ENCODE peak calls at places on chromosomes 16 and 17, in nine cellular contexts. One of them, this sample, is unnamed.

GRCh38 chr17:68035131-68035522 is 408 bp upstream of the KPNA2 start:
- DNase-seq in fibroblast of pulmonary artery: no peak
- DNase-seq in OCI-LY7: peak
- DNase-seq in hippocampal formation: peak
- DNase-seq in activated naive CD8-positive, alpha-beta T cell treated with anti-CD3 and anti-CD28 coated beads for 36 hours: peak
- DNase-seq in stimulated activated CD8-positive, alpha-beta memory T cell treated with anti-CD3 and anti-CD28 coated beads, Interleukin-7, amount 100 ng/mL, for 24 hours: peak
- DNase-seq in ELR: no peak
- DNase-seq in omental fat pad: peak
- DNase-seq in NCI-H510A treated with DMSO at 0.1 percent for 48 hours: peak
- DNase-seq in this sample: no peak

GRCh38 chr17:32192379-32192778 is 50.1 kb downstream of the RHOT1 start:
- DNase-seq in fibroblast of pulmonary artery: peak
- DNase-seq in OCI-LY7: no peak
- DNase-seq in hippocampal formation: no peak
- DNase-seq in activated naive CD8-positive, alpha-beta T cell treated with anti-CD3 and anti-CD28 coated beads for 36 hours: no peak
- DNase-seq in stimulated activated CD8-positive, alpha-beta memory T cell treated with anti-CD3 and anti-CD28 coated beads, Interleukin-7, amount 100 ng/mL, for 24 hours: no peak
- DNase-seq in ELR: peak
- DNase-seq in omental fat pad: no peak
- DNase-seq in NCI-H510A treated with DMSO at 0.1 percent for 48 hours: no peak
- DNase-seq in this sample: no peak

GRCh38 chr17:16938496-16939270 is 33.2 kb downstream of the TNFRSF13B start:
- DNase-seq in fibroblast of pulmonary artery: no peak
- DNase-seq in OCI-LY7: no peak
- DNase-seq in hippocampal formation: no peak
- DNase-seq in activated naive CD8-positive, alpha-beta T cell treated with anti-CD3 and anti-CD28 coated beads for 36 hours: no peak
- DNase-seq in stimulated activated CD8-positive, alpha-beta memory T cell treated with anti-CD3 and anti-CD28 coated beads, Interleukin-7, amount 100 ng/mL, for 24 hours: no peak
- DNase-seq in ELR: no peak
- DNase-seq in omental fat pad: no peak
- DNase-seq in NCI-H510A treated with DMSO at 0.1 percent for 48 hours: no peak
- DNase-seq in this sample: no peak

GRCh38 chr17:27755706-27756466 is 44.4 kb downstream of the NOS2 start:
- DNase-seq in fibroblast of pulmonary artery: no peak
- DNase-seq in OCI-LY7: no peak
- DNase-seq in hippocampal formation: no peak
- DNase-seq in activated naive CD8-positive, alpha-beta T cell treated with anti-CD3 and anti-CD28 coated beads for 36 hours: no peak
- DNase-seq in stimulated activated CD8-positive, alpha-beta memory T cell treated with anti-CD3 and anti-CD28 coated beads, Interleukin-7, amount 100 ng/mL, for 24 hours: no peak
- DNase-seq in ELR: no peak
- DNase-seq in omental fat pad: no peak
- DNase-seq in NCI-H510A treated with DMSO at 0.1 percent for 48 hours: no peak
- DNase-seq in this sample: no peak

GRCh38 chr16:4272114-4272954 is 489 bp downstream of the TFAP4 start:
- DNase-seq in fibroblast of pulmonary artery: no peak
- DNase-seq in OCI-LY7: peak
- DNase-seq in hippocampal formation: peak
- DNase-seq in activated naive CD8-positive, alpha-beta T cell treated with anti-CD3 and anti-CD28 coated beads for 36 hours: no peak
- DNase-seq in stimulated activated CD8-positive, alpha-beta memory T cell treated with anti-CD3 and anti-CD28 coated beads, Interleukin-7, amount 100 ng/mL, for 24 hours: no peak
- DNase-seq in ELR: peak
- DNase-seq in omental fat pad: no peak
- DNase-seq in NCI-H510A treated with DMSO at 0.1 percent for 48 hours: peak
- DNase-seq in this sample: peak

GRCh38 chr16:2385441-2385840 is 43.8 kb upstream of the CCNF start:
- DNase-seq in fibroblast of pulmonary artery: no peak
- DNase-seq in OCI-LY7: no peak
- DNase-seq in hippocampal formation: no peak
- DNase-seq in activated naive CD8-positive, alpha-beta T cell treated with anti-CD3 and anti-CD28 coated beads for 36 hours: no peak
- DNase-seq in stimulated activated CD8-positive, alpha-beta memory T cell treated with anti-CD3 and anti-CD28 coated beads, Interleukin-7, amount 100 ng/mL, for 24 hours: no peak
- DNase-seq in ELR: peak
- DNase-seq in omental fat pad: no peak
- DNase-seq in NCI-H510A treated with DMSO at 0.1 percent for 48 hours: peak
- DNase-seq in this sample: no peak

GRCh38 chr16:88376053-88376834 is 6.5 kb upstream of the ZNF469 start:
- DNase-seq in fibroblast of pulmonary artery: no peak
- DNase-seq in OCI-LY7: no peak
- DNase-seq in hippocampal formation: peak
- DNase-seq in activated naive CD8-positive, alpha-beta T cell treated with anti-CD3 and anti-CD28 coated beads for 36 hours: no peak
- DNase-seq in stimulated activated CD8-positive, alpha-beta memory T cell treated with anti-CD3 and anti-CD28 coated beads, Interleukin-7, amount 100 ng/mL, for 24 hours: no peak
- DNase-seq in ELR: no peak
- DNase-seq in omental fat pad: no peak
- DNase-seq in NCI-H510A treated with DMSO at 0.1 percent for 48 hours: no peak
- DNase-seq in this sample: no peak

GRCh38 chr17:64091116-64091515 is 38.8 kb downstream of the ERN1 start:
- DNase-seq in fibroblast of pulmonary artery: peak
- DNase-seq in OCI-LY7: peak
- DNase-seq in hippocampal formation: no peak
- DNase-seq in activated naive CD8-positive, alpha-beta T cell treated with anti-CD3 and anti-CD28 coated beads for 36 hours: no peak
- DNase-seq in stimulated activated CD8-positive, alpha-beta memory T cell treated with anti-CD3 and anti-CD28 coated beads, Interleukin-7, amount 100 ng/mL, for 24 hours: no peak
- DNase-seq in ELR: peak
- DNase-seq in omental fat pad: no peak
- DNase-seq in NCI-H510A treated with DMSO at 0.1 percent for 48 hours: no peak
- DNase-seq in this sample: peak

GRCh38 chr17:39045948-39046679 is 78.9 kb upstream of the FBXO47 start:
- DNase-seq in fibroblast of pulmonary artery: no peak
- DNase-seq in OCI-LY7: no peak
- DNase-seq in hippocampal formation: no peak
- DNase-seq in activated naive CD8-positive, alpha-beta T cell treated with anti-CD3 and anti-CD28 coated beads for 36 hours: no peak
- DNase-seq in stimulated activated CD8-positive, alpha-beta memory T cell treated with anti-CD3 and anti-CD28 coated beads, Interleukin-7, amount 100 ng/mL, for 24 hours: no peak
- DNase-seq in ELR: no peak
- DNase-seq in omental fat pad: no peak
- DNase-seq in NCI-H510A treated with DMSO at 0.1 percent for 48 hours: no peak
- DNase-seq in this sample: no peak

GRCh38 chr17:49518346-49519078 is 23.4 kb downstream of the NGFR start:
- DNase-seq in fibroblast of pulmonary artery: no peak
- DNase-seq in OCI-LY7: no peak
- DNase-seq in hippocampal formation: no peak
- DNase-seq in activated naive CD8-positive, alpha-beta T cell treated with anti-CD3 and anti-CD28 coated beads for 36 hours: no peak
- DNase-seq in stimulated activated CD8-positive, alpha-beta memory T cell treated with anti-CD3 and anti-CD28 coated beads, Interleukin-7, amount 100 ng/mL, for 24 hours: no peak
- DNase-seq in ELR: no peak
- DNase-seq in omental fat pad: no peak
- DNase-seq in NCI-H510A treated with DMSO at 0.1 percent for 48 hours: no peak
- DNase-seq in this sample: no peak

GRCh38 chr16:86619263-86619935 is 41.0 kb downstream of the FOXL1 start:
- DNase-seq in fibroblast of pulmonary artery: no peak
- DNase-seq in OCI-LY7: no peak
- DNase-seq in hippocampal formation: no peak
- DNase-seq in activated naive CD8-positive, alpha-beta T cell treated with anti-CD3 and anti-CD28 coated beads for 36 hours: no peak
- DNase-seq in stimulated activated CD8-positive, alpha-beta memory T cell treated with anti-CD3 and anti-CD28 coated beads, Interleukin-7, amount 100 ng/mL, for 24 hours: no peak
- DNase-seq in ELR: no peak
- DNase-seq in omental fat pad: no peak
- DNase-seq in NCI-H510A treated with DMSO at 0.1 percent for 48 hours: no peak
- DNase-seq in this sample: no peak

GRCh38 chr17:35617505-35617904 is 30.4 kb downstream of the AP2B1 start:
- DNase-seq in fibroblast of pulmonary artery: no peak
- DNase-seq in OCI-LY7: no peak
- DNase-seq in hippocampal formation: no peak
- DNase-seq in activated naive CD8-positive, alpha-beta T cell treated with anti-CD3 and anti-CD28 coated beads for 36 hours: no peak
- DNase-seq in stimulated activated CD8-positive, alpha-beta memory T cell treated with anti-CD3 and anti-CD28 coated beads, Interleukin-7, amount 100 ng/mL, for 24 hours: no peak
- DNase-seq in ELR: no peak
- DNase-seq in omental fat pad: no peak
- DNase-seq in NCI-H510A treated with DMSO at 0.1 percent for 48 hours: no peak
- DNase-seq in this sample: no peak

GRCh38 chr17:83064021-83064731 is 15.2 kb upstream of the METRNL start:
- DNase-seq in fibroblast of pulmonary artery: no peak
- DNase-seq in OCI-LY7: no peak
- DNase-seq in hippocampal formation: no peak
- DNase-seq in activated naive CD8-positive, alpha-beta T cell treated with anti-CD3 and anti-CD28 coated beads for 36 hours: no peak
- DNase-seq in stimulated activated CD8-positive, alpha-beta memory T cell treated with anti-CD3 and anti-CD28 coated beads, Interleukin-7, amount 100 ng/mL, for 24 hours: no peak
- DNase-seq in ELR: no peak
- DNase-seq in omental fat pad: peak
- DNase-seq in NCI-H510A treated with DMSO at 0.1 percent for 48 hours: no peak
- DNase-seq in this sample: no peak

GRCh38 chr17:77036841-77037381 is 103.9 kb upstream of the SEC14L1 start:
- DNase-seq in fibroblast of pulmonary artery: peak
- DNase-seq in OCI-LY7: peak
- DNase-seq in hippocampal formation: no peak
- DNase-seq in activated naive CD8-positive, alpha-beta T cell treated with anti-CD3 and anti-CD28 coated beads for 36 hours: no peak
- DNase-seq in stimulated activated CD8-positive, alpha-beta memory T cell treated with anti-CD3 and anti-CD28 coated beads, Interleukin-7, amount 100 ng/mL, for 24 hours: no peak
- DNase-seq in ELR: no peak
- DNase-seq in omental fat pad: no peak
- DNase-seq in NCI-H510A treated with DMSO at 0.1 percent for 48 hours: peak
- DNase-seq in this sample: peak

GRCh38 chr16:60107467-60107866 is 1373.4 kb upstream of the GOT2 start:
- DNase-seq in fibroblast of pulmonary artery: peak
- DNase-seq in OCI-LY7: no peak
- DNase-seq in hippocampal formation: no peak
- DNase-seq in activated naive CD8-positive, alpha-beta T cell treated with anti-CD3 and anti-CD28 coated beads for 36 hours: no peak
- DNase-seq in stimulated activated CD8-positive, alpha-beta memory T cell treated with anti-CD3 and anti-CD28 coated beads, Interleukin-7, amount 100 ng/mL, for 24 hours: no peak
- DNase-seq in ELR: peak
- DNase-seq in omental fat pad: no peak
- DNase-seq in NCI-H510A treated with DMSO at 0.1 percent for 48 hours: no peak
- DNase-seq in this sample: no peak

GRCh38 chr16:58474296-58474695 is 25.6 kb upstream of the NDRG4 start:
- DNase-seq in fibroblast of pulmonary artery: no peak
- DNase-seq in OCI-LY7: peak
- DNase-seq in hippocampal formation: no peak
- DNase-seq in activated naive CD8-positive, alpha-beta T cell treated with anti-CD3 and anti-CD28 coated beads for 36 hours: no peak
- DNase-seq in stimulated activated CD8-positive, alpha-beta memory T cell treated with anti-CD3 and anti-CD28 coated beads, Interleukin-7, amount 100 ng/mL, for 24 hours: no peak
- DNase-seq in ELR: no peak
- DNase-seq in omental fat pad: no peak
- DNase-seq in NCI-H510A treated with DMSO at 0.1 percent for 48 hours: no peak
- DNase-seq in this sample: no peak

GRCh38 chr17:21295036-21295952 is 10.8 kb downstream of the MAP2K3 start:
- DNase-seq in fibroblast of pulmonary artery: peak
- DNase-seq in OCI-LY7: no peak
- DNase-seq in hippocampal formation: no peak
- DNase-seq in activated naive CD8-positive, alpha-beta T cell treated with anti-CD3 and anti-CD28 coated beads for 36 hours: no peak
- DNase-seq in stimulated activated CD8-positive, alpha-beta memory T cell treated with anti-CD3 and anti-CD28 coated beads, Interleukin-7, amount 100 ng/mL, for 24 hours: no peak
- DNase-seq in ELR: no peak
- DNase-seq in omental fat pad: no peak
- DNase-seq in NCI-H510A treated with DMSO at 0.1 percent for 48 hours: no peak
- DNase-seq in this sample: no peak

GRCh38 chr16:30000768-30001631 is 5.0 kb downstream of the INO80E start:
- DNase-seq in fibroblast of pulmonary artery: no peak
- DNase-seq in OCI-LY7: no peak
- DNase-seq in hippocampal formation: no peak
- DNase-seq in activated naive CD8-positive, alpha-beta T cell treated with anti-CD3 and anti-CD28 coated beads for 36 hours: no peak
- DNase-seq in stimulated activated CD8-positive, alpha-beta memory T cell treated with anti-CD3 and anti-CD28 coated beads, Interleukin-7, amount 100 ng/mL, for 24 hours: no peak
- DNase-seq in ELR: no peak
- DNase-seq in omental fat pad: no peak
- DNase-seq in NCI-H510A treated with DMSO at 0.1 percent for 48 hours: no peak
- DNase-seq in this sample: no peak

GRCh38 chr16:30491744-30492308 is 19.3 kb downstream of the ITGAL start:
- DNase-seq in fibroblast of pulmonary artery: peak
- DNase-seq in OCI-LY7: no peak
- DNase-seq in hippocampal formation: no peak
- DNase-seq in activated naive CD8-positive, alpha-beta T cell treated with anti-CD3 and anti-CD28 coated beads for 36 hours: peak
- DNase-seq in stimulated activated CD8-positive, alpha-beta memory T cell treated with anti-CD3 and anti-CD28 coated beads, Interleukin-7, amount 100 ng/mL, for 24 hours: no peak
- DNase-seq in ELR: peak
- DNase-seq in omental fat pad: no peak
- DNase-seq in NCI-H510A treated with DMSO at 0.1 percent for 48 hours: no peak
- DNase-seq in this sample: no peak